ENCODE peak calls at places on chromosomes 1 and 21, in five cellular contexts. N is H1, C is PC-3, Y is astrocyte of the spinal cord, K is uterus. X is an unnamed sample.
A peak's percentile ranks its signal among the peaks of the same experiment; 100 is the strongest.

GRCh38 chr1:1237874-1238701 is 6.1 kb downstream of the B3GALT6 start:
- DNase-seq in N (no peak), Y (no peak), K (no peak), C (peak; percentile 82), X (no peak)

GRCh38 chr21:16071082-16071481 is 341.3 kb downstream of the USP25 start:
- DNase-seq in K (peak; percentile 47), Y (peak; percentile 64), N (no peak), C (no peak), X (peak; percentile 69)

GRCh38 chr1:24277420-24278169 is 41.6 kb upstream of the GRHL3 start:
- DNase-seq in N (no peak), K (no peak), C (peak; percentile 54), Y (peak; percentile 77), X (peak; percentile 42)

GRCh38 chr1:155062702-155063411 is 683 bp upstream of the EFNA4 start:
- DNase-seq in N (peak; percentile 99), C (peak; percentile 48), K (peak; percentile 59), Y (peak; percentile 50), X (peak; percentile 47)

GRCh38 chr1:59323879-59324278 is 27.0 kb downstream of the FGGY start:
- DNase-seq in C (no peak), K (no peak), Y (no peak), N (no peak), X (no peak)

GRCh38 chr1:220928725-220929297 is 49.6 kb downstream of the HLX start:
- DNase-seq in N (no peak), K (no peak), Y (no peak), C (no peak), X (peak; percentile 58)

GRCh38 chr1:13829152-13829769 is 129.3 kb downstream of the PRDM2 start:
- DNase-seq in C (peak; percentile 43), K (no peak), Y (no peak), N (no peak), X (no peak)

GRCh38 chr1:43853161-43853921 is 80.3 kb upstream of the ARTN start:
- DNase-seq in K (no peak), C (peak; percentile 36), Y (peak; percentile 83), N (no peak), X (peak; percentile 85)

GRCh38 chr1:205477759-205478247 is 22.0 kb upstream of the BLACAT1 start:
- DNase-seq in N (no peak), C (peak; percentile 99), Y (peak; percentile 65), K (peak; percentile 41), X (peak; percentile 30)

GRCh38 chr1:202104073-202104472 is 18.6 kb upstream of the GPR37L1 start:
- DNase-seq in C (no peak), N (no peak), Y (no peak), K (no peak), X (no peak)

GRCh38 chr1:157753611-157754010 is 23.3 kb downstream of the FCRL2 start:
- DNase-seq in K (no peak), Y (no peak), N (no peak), C (no peak), X (no peak)

GRCh38 chr1:161962094-161962887 is 61.4 kb downstream of the OLFML2B start:
- DNase-seq in C (peak; percentile 81), Y (peak; percentile 90), K (no peak), N (no peak), X (peak; percentile 83)

GRCh38 chr1:78622548-78622947 is 2.3 kb downstream of the IFI44L start:
- DNase-seq in N (no peak), Y (no peak), K (no peak), C (no peak), X (peak; percentile 42)
- H3K4me3 ChIP-seq in N (no peak overlapping the region), Y (no peak overlapping the region), K (no peak overlapping the region), C (no peak overlapping the region), X (no peak overlapping the region)

GRCh38 chr1:218985424-218985823 is 188.3 kb upstream of the LYPLAL1 start:
- DNase-seq in C (no peak), N (no peak), K (no peak), Y (no peak), X (no peak)

GRCh38 chr1:218983848-218984247 is 189.8 kb upstream of the LYPLAL1 start:
- DNase-seq in K (no peak), N (no peak), C (no peak), Y (no peak), X (no peak)

GRCh38 chr1:218990019-218990418 is 183.7 kb upstream of the LYPLAL1 start:
- DNase-seq in K (no peak), C (no peak), Y (no peak), N (no peak), X (no peak)

GRCh38 chr1:218983433-218983832 is 190.2 kb upstream of the LYPLAL1 start:
- DNase-seq in K (no peak), C (no peak), N (no peak), Y (no peak), X (no peak)

GRCh38 chr1:218986816-218987215 is 186.9 kb upstream of the LYPLAL1 start:
- DNase-seq in K (no peak), Y (no peak), C (no peak), N (no peak), X (no peak)
- TF ChIP-seq CTCF in K (no peak), Y (no peak), C (no peak), N (no peak), X (no peak)

DNA sequence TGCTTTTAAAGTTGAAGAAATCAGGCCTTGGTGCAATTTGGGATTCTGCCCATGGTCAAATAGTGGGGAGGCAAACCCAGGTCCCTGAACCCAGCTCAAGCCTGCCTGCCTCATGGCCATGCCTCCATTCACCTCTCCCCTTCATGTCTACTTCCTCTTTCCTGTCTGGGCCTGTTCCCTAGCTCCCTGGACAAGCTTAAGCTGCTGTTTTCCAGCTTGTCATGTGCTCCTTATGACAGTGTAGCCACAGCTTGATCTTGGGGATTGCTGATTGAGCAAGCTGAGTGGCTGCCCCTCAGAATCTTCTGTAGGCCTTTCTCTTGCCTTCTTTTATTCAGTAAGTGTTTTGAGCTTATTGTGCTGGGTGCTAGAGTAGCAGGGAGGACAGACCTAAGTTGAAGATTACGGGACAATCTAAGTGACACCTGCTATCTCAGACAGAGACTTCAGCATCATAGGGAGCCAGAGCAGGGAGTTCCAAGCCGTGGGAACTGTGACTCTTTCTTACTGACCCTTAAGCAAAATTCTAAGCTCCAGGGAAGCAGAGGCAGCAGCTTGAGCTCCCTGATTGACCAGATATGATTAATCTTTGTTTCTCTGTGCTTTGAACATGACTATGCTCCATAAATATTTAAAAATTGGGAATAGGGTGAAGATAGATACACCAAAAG is 520 bp upstream of the MR1 start:
- DNase-seq in K (no peak), C (no peak), N (no peak), Y (no peak), X (peak; percentile 53)
- H3K4me3 ChIP-seq in K (peak overlapping the region; percentile 41), C (peak overlapping the region; percentile 63), N (no peak overlapping the region), Y (peak overlapping the region; percentile 6), X (peak overlapping the region; percentile 41)

GRCh38 chr1:84600796-84601195 is 26.6 kb upstream of the CTBS start:
- DNase-seq in N (no peak), Y (no peak), K (no peak), C (no peak), X (no peak)

GRCh38 chr1:84605157-84605556 is 30.9 kb upstream of the CTBS start:
- DNase-seq in Y (no peak), K (no peak), N (no peak), C (no peak), X (no peak)

GRCh38 chr1:84603223-84603622 is 29.0 kb upstream of the CTBS start:
- DNase-seq in N (no peak), Y (peak; percentile 54), K (no peak), C (peak; percentile 29), X (peak; percentile 16)

GRCh38 chr1:84606977-84607376 is 32.7 kb upstream of the CTBS start:
- DNase-seq in K (no peak), Y (no peak), C (no peak), N (no peak), X (no peak)

DNA sequence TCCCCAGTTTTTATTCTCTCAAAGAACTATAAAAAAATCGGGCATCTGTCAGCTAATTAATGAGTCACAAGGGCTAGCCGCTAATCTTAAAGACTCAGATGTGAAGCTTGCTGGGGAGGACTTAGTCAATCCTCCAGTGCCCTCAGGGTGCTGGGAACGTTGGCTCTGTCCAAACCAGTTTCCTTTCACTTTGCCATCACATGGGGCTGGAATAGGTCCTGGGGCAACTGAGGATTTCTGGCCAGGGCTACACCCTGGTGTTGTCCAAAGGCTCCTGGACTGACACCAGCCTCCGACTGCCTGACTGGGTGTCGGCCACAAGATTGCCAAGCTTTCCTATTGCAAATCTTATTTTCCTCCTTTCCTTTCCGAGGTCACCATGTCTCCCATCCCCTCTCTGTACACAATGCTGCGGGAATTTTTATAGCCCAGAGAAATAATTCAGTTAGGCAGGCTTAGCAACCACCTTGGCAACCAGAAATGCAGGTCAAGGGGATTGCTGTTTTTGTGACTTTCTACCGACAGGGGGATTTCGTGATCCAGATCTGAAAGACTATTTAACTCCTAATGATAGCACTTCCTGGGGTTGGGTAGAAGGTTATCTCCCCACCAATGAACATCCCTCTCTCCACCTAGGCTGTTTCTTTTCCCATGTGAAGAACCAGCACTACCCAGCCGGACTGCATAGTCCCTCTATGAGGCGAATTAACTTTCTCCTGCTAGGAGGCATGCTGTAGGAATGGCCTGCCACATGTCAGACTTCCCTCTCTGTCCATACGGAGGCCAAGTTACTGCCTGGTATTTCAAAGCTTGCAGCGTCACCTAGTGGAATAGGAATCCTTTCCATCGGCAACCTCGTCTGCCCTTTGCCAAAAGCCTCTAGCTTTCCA is 29.9 kb upstream of the CTBS start:
- DNase-seq in N (peak; percentile 60), K (peak; percentile 53), Y (peak; percentile 83), C (peak; percentile 97), X (peak; percentile 95)
- TF ChIP-seq CTCF in N (peak; percentile 91), K (peak; percentile 75), Y (peak; percentile 46), C (peak; percentile 88), X (peak; percentile 70)

GRCh38 chr1:215028954-215029353 is 53.6 kb upstream of the KCNK2 start:
- DNase-seq in N (no peak), C (no peak), Y (no peak), K (no peak), X (no peak)

GRCh38 chr1:215032911-215033310 is 49.6 kb upstream of the KCNK2 start:
- DNase-seq in N (no peak), Y (no peak), K (no peak), C (no peak), X (no peak)

DNA sequence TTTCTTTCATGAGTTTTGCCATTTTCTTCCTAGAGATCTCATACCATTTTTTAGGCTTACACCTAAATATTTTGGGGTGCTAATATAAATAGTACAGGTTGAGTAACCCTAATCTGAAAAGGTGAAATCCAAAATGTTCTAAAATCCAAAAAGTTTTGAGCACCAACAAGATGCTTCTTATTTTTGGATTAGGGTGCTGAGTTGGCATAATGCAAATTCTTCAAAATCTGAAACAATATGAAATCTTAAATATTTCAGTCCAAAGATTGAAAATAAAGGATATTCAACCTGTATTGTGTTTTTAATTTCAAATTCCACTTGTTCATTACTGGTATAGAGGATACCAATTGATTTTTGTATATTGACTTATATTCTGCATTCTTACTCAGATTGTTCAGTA is 51.1 kb upstream of the KCNK2 start:
- DNase-seq in N (no peak), Y (no peak), C (no peak), K (no peak), X (no peak)
- H3K4me3 ChIP-seq in N (no peak overlapping the region), Y (no peak overlapping the region), C (no peak overlapping the region), K (no peak overlapping the region), X (no peak overlapping the region)